ENCODE peak calls at places on chromosomes 13 and 19, in seven cellular contexts. C is ELF-1; M is CD4-positive, alpha-beta T cell; B is stimulated activated CD4-positive, alpha-beta T cell treated with anti-CD3 and anti-CD28 coated beads, Interleukin-1b, Interleukin-23, amount 100 ng/mL, for 48 hours; Q is T-helper 2 cell; S is RPMI8226; J is CD8-positive, alpha-beta T cell. O is an unnamed sample.

GRCh38 chr13:80168089-80168850 is 172.7 kb downstream of the SPRY2 start:
- DNase-seq in C (no peak), M (no peak), B (no peak), Q (no peak), S (no peak), J (no peak), O (no peak)

GRCh38 chr13:106503730-106504129 is 31.7 kb downstream of the EFNB2 start:
- DNase-seq in C (no peak), M (no peak), B (no peak), Q (no peak), S (no peak), J (no peak), O (no peak)

GRCh38 chr13:39942901-39943273 is 287.4 kb downstream of the COG6 start:
- DNase-seq in C (peak), M (peak), B (peak), Q (peak), S (peak), J (peak), O (peak)

GRCh38 chr13:81987159-81987558 is 1646.2 kb upstream of the SPRY2 start:
- DNase-seq in C (peak), M (no peak), B (no peak), Q (no peak), S (no peak), J (no peak), O (no peak)

GRCh38 chr13:75647126-75647784 is 11.1 kb downstream of the LMO7 start:
- DNase-seq in C (no peak), M (no peak), B (no peak), Q (no peak), S (no peak), J (no peak), O (no peak)

GRCh38 chr13:111947026-111947810 is 119.7 kb upstream of the SOX1 start:
- DNase-seq in C (no peak), M (no peak), B (no peak), Q (no peak), S (peak), J (no peak), O (no peak)

GRCh38 chr13:21014666-21015170 is 46.7 kb downstream of the LATS2 start:
- DNase-seq in C (no peak), M (no peak), B (no peak), Q (no peak), S (no peak), J (no peak), O (no peak)

GRCh38 chr19:32896516-32897214 is 27.1 kb upstream of the SLC7A9 start:
- DNase-seq in C (no peak), M (no peak), B (no peak), Q (no peak), S (no peak), J (no peak), O (no peak)

GRCh38 chr13:102707465-102707864 is 12.6 kb upstream of the METTL21C start:
- DNase-seq in C (no peak), M (no peak), B (no peak), Q (no peak), S (no peak), J (no peak), O (no peak)

GRCh38 chr13:100131863-100132574 is 43.1 kb downstream of the PCCA start:
- DNase-seq in C (no peak), M (no peak), B (peak), Q (no peak), S (no peak), J (no peak), O (no peak)

GRCh38 chr13:50626031-50626643 is 217.4 kb downstream of the DLEU7 start:
- DNase-seq in C (no peak), M (no peak), B (no peak), Q (no peak), S (no peak), J (no peak), O (no peak)

GRCh38 chr19:56273563-56274117 is 1.1 kb downstream of the EDDM13 start:
- DNase-seq in C (no peak), M (no peak), B (no peak), Q (no peak), S (no peak), J (no peak), O (no peak)